ENCODE peak calls at places on chromosome 3, in eight cellular contexts. One of them, this sample, is unnamed.

GRCh38 chr3:194984026-194984425 is 286.9 kb downstream of the XXYLT1 start:
- DNase-seq in H1: no peak
- DNase-seq in A549: no peak
- DNase-seq in body of pancreas: no peak
- DNase-seq in heart left ventricle: no peak
- DNase-seq in adrenal gland: no peak
- DNase-seq in H54: no peak
- DNase-seq in erythroblast: no peak
- DNase-seq in this sample: no peak

GRCh38 chr3:21747376-21747775 is 3.6 kb downstream of the ZNF385D start:
- DNase-seq in heart left ventricle: no peak
- DNase-seq in H1: no peak
- DNase-seq in H54: no peak
- DNase-seq in adrenal gland: no peak
- DNase-seq in A549: no peak
- DNase-seq in erythroblast: no peak
- DNase-seq in body of pancreas: no peak
- DNase-seq in this sample: no peak

GRCh38 chr3:29914861-29915524 is 634.1 kb downstream of the RBMS3 start:
- DNase-seq in erythroblast: no peak
- DNase-seq in heart left ventricle: no peak
- DNase-seq in H54: no peak
- DNase-seq in A549: no peak
- DNase-seq in H1: no peak
- DNase-seq in adrenal gland: no peak
- DNase-seq in body of pancreas: no peak
- DNase-seq in this sample: no peak

GRCh38 chr3:154886437-154886836 is 193.7 kb upstream of the MME start:
- DNase-seq in erythroblast: no peak
- DNase-seq in heart left ventricle: no peak
- DNase-seq in H1: no peak
- DNase-seq in A549: no peak
- DNase-seq in adrenal gland: no peak
- DNase-seq in H54: peak
- DNase-seq in body of pancreas: no peak
- DNase-seq in this sample: no peak

GRCh38 chr3:15797600-15798303 is at the start of gene ANKRD28:
- DNase-seq in erythroblast: peak
- DNase-seq in body of pancreas: no peak
- DNase-seq in H1: no peak
- DNase-seq in A549: peak
- DNase-seq in heart left ventricle: no peak
- DNase-seq in H54: no peak
- DNase-seq in adrenal gland: no peak
- DNase-seq in this sample: peak

GRCh38 chr3:38560284-38560683 is 64.1 kb downstream of the EXOG start:
- DNase-seq in A549: no peak
- DNase-seq in heart left ventricle: no peak
- DNase-seq in adrenal gland: no peak
- DNase-seq in H54: no peak
- DNase-seq in H1: no peak
- DNase-seq in erythroblast: no peak
- DNase-seq in body of pancreas: no peak
- DNase-seq in this sample: no peak

GRCh38 chr3:139111392-139112229 is 66.9 kb upstream of the PRR23C start:
- DNase-seq in A549: peak
- DNase-seq in erythroblast: peak
- DNase-seq in H54: peak
- DNase-seq in body of pancreas: peak
- DNase-seq in H1: peak
- DNase-seq in heart left ventricle: peak
- DNase-seq in adrenal gland: peak
- DNase-seq in this sample: peak

GRCh38 chr3:194462936-194463335 is 23.9 kb downstream of the ATP13A3 start:
- DNase-seq in H54: no peak
- DNase-seq in body of pancreas: no peak
- DNase-seq in heart left ventricle: no peak
- DNase-seq in H1: no peak
- DNase-seq in A549: no peak
- DNase-seq in adrenal gland: no peak
- DNase-seq in erythroblast: no peak
- DNase-seq in this sample: no peak

GRCh38 chr3:72100626-72101187 is 315.8 kb upstream of the PROK2 start:
- DNase-seq in body of pancreas: peak
- DNase-seq in heart left ventricle: peak
- DNase-seq in A549: peak
- DNase-seq in H54: peak
- DNase-seq in H1: no peak
- DNase-seq in erythroblast: peak
- DNase-seq in adrenal gland: peak
- DNase-seq in this sample: peak

GRCh38 chr3:142027295-142027694 is 122.0 kb downstream of the TFDP2 start:
- DNase-seq in erythroblast: peak
- DNase-seq in heart left ventricle: no peak
- DNase-seq in A549: no peak
- DNase-seq in H1: no peak
- DNase-seq in adrenal gland: no peak
- DNase-seq in H54: no peak
- DNase-seq in body of pancreas: no peak
- DNase-seq in this sample: peak

GRCh38 chr3:160885791-160886286 is 129.8 kb downstream of the PPM1L start:
- DNase-seq in H54: peak
- DNase-seq in heart left ventricle: peak
- DNase-seq in erythroblast: no peak
- DNase-seq in H1: peak
- DNase-seq in body of pancreas: peak
- DNase-seq in adrenal gland: peak
- DNase-seq in A549: no peak
- DNase-seq in this sample: peak

GRCh38 chr3:50355829-50356552 is 3.3 kb downstream of the TMEM115 start:
- DNase-seq in H54: no peak
- DNase-seq in A549: no peak
- DNase-seq in adrenal gland: no peak
- DNase-seq in heart left ventricle: no peak
- DNase-seq in H1: no peak
- DNase-seq in body of pancreas: peak
- DNase-seq in erythroblast: no peak
- DNase-seq in this sample: no peak

GRCh38 chr3:45555154-45555591 is 39.4 kb upstream of the LIMD1 start:
- DNase-seq in heart left ventricle: no peak
- DNase-seq in H54: no peak
- DNase-seq in A549: no peak
- DNase-seq in adrenal gland: no peak
- DNase-seq in body of pancreas: no peak
- DNase-seq in erythroblast: no peak
- DNase-seq in H1: no peak
- DNase-seq in this sample: no peak

GRCh38 chr3:187122261-187122660 is 17.0 kb downstream of the RPL39L start:
- DNase-seq in H1: no peak
- DNase-seq in erythroblast: no peak
- DNase-seq in adrenal gland: no peak
- DNase-seq in A549: no peak
- DNase-seq in H54: no peak
- DNase-seq in heart left ventricle: no peak
- DNase-seq in body of pancreas: no peak
- DNase-seq in this sample: no peak

GRCh38 chr3:108441081-108441507 is 69.3 kb downstream of the MYH15 start:
- DNase-seq in body of pancreas: no peak
- DNase-seq in heart left ventricle: no peak
- DNase-seq in adrenal gland: no peak
- DNase-seq in H1: no peak
- DNase-seq in A549: no peak
- DNase-seq in H54: no peak
- DNase-seq in erythroblast: no peak
- DNase-seq in this sample: no peak

GRCh38 chr3:37114251-37115145 is 59.9 kb downstream of the LRRFIP2 start:
- DNase-seq in H1: no peak
- DNase-seq in A549: no peak
- DNase-seq in body of pancreas: no peak
- DNase-seq in heart left ventricle: no peak
- DNase-seq in adrenal gland: no peak
- DNase-seq in erythroblast: no peak
- DNase-seq in H54: no peak
- DNase-seq in this sample: no peak

GRCh38 chr3:42493798-42494151 is 8.7 kb upstream of the VIPR1 start:
- DNase-seq in body of pancreas: peak
- DNase-seq in H54: no peak
- DNase-seq in adrenal gland: no peak
- DNase-seq in erythroblast: no peak
- DNase-seq in A549: no peak
- DNase-seq in heart left ventricle: no peak
- DNase-seq in H1: no peak
- DNase-seq in this sample: no peak

GRCh38 chr3:151428386-151428785 is 32.5 kb downstream of the IGSF10 start:
- DNase-seq in H54: no peak
- DNase-seq in erythroblast: no peak
- DNase-seq in H1: no peak
- DNase-seq in A549: no peak
- DNase-seq in adrenal gland: no peak
- DNase-seq in heart left ventricle: no peak
- DNase-seq in body of pancreas: no peak
- DNase-seq in this sample: no peak

GRCh38 chr3:9392041-9392440 is 5.4 kb upstream of the SETD5 start:
- DNase-seq in heart left ventricle: no peak
- DNase-seq in A549: no peak
- DNase-seq in erythroblast: no peak
- DNase-seq in adrenal gland: no peak
- DNase-seq in body of pancreas: no peak
- DNase-seq in H54: no peak
- DNase-seq in H1: no peak
- DNase-seq in this sample: no peak

DNA sequence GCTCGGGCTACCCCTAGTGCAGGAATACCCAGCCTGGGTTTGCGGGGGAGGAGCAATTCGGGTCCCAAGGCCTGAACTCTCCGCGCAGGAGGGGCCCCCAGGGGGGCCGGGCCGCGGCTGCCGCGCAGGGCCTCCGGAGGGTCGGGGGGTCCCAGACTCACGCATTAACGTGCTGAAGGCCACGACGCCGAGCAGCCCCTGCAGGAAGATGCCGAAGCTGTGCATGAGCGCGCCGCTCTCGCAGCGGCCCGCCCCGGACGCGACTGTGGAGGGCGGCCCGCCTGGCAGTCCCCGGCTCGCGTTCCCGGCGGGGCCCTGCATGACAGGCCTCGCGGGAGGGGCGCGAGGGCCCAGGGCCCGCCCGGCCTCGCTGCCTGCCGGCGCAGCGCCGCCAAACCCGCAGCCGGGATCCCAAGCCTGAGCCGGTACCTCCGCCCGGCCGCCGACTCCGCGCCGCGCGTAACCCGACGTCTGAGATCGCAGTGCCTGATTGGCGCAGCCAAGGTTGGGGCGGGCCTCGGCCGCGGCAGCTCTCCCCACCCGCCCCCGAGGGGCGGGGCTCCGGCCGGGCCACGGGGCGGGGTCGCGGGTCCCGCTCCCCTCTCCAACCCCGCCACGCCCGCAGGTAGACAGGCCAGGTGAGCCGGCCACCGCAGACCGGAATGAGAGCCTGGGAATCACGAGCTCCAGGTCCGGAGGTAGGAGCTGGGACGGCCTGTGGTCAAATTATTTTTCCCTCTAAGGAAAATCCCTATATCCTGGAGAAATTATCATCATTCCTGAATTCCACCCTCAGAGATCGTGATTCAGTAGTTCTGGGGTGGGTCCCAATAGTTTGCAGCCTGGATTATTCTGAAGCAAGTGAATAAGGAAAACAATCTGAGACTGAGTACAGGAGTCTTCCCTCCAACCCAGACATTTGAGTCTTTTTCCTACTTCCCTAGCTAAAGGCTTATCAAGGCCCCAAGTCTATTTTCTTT is at the start of gene STIMATE:
- DNase-seq in erythroblast: peak
- DNase-seq in H1: peak
- DNase-seq in body of pancreas: peak
- DNase-seq in A549: peak
- DNase-seq in adrenal gland: peak
- DNase-seq in heart left ventricle: peak
- DNase-seq in H54: peak
- DNase-seq in this sample: peak
- TF ChIP-seq POLR2A in erythroblast: peak
- TF ChIP-seq POLR2A in H1: peak
- TF ChIP-seq POLR2A in body of pancreas: peak
- TF ChIP-seq POLR2A in A549: peak
- TF ChIP-seq POLR2A in adrenal gland: peak
- TF ChIP-seq POLR2A in heart left ventricle: no peak
- TF ChIP-seq POLR2A in H54: peak
- TF ChIP-seq POLR2A in this sample: peak

GRCh38 chr3:53193466-53194217 is 32.6 kb downstream of the PRKCD start:
- DNase-seq in A549: no peak
- DNase-seq in erythroblast: no peak
- DNase-seq in body of pancreas: no peak
- DNase-seq in adrenal gland: no peak
- DNase-seq in heart left ventricle: peak
- DNase-seq in H1: no peak
- DNase-seq in H54: no peak
- DNase-seq in this sample: no peak
- TF ChIP-seq POLR2A in A549: no peak
- TF ChIP-seq POLR2A in erythroblast: no peak
- TF ChIP-seq POLR2A in body of pancreas: no peak
- TF ChIP-seq POLR2A in adrenal gland: no peak
- TF ChIP-seq POLR2A in heart left ventricle: no peak
- TF ChIP-seq POLR2A in H1: no peak
- TF ChIP-seq POLR2A in H54: no peak
- TF ChIP-seq POLR2A in this sample: no peak

GRCh38 chr3:31246293-31247062 is 286.2 kb upstream of the STT3B start:
- DNase-seq in adrenal gland: no peak
- DNase-seq in erythroblast: no peak
- DNase-seq in A549: no peak
- DNase-seq in heart left ventricle: no peak
- DNase-seq in body of pancreas: no peak
- DNase-seq in H54: no peak
- DNase-seq in H1: no peak
- DNase-seq in this sample: no peak
- TF ChIP-seq POLR2A in adrenal gland: no peak
- TF ChIP-seq POLR2A in erythroblast: no peak
- TF ChIP-seq POLR2A in A549: no peak
- TF ChIP-seq POLR2A in heart left ventricle: no peak
- TF ChIP-seq POLR2A in body of pancreas: no peak
- TF ChIP-seq POLR2A in H54: no peak
- TF ChIP-seq POLR2A in H1: no peak
- TF ChIP-seq POLR2A in this sample: no peak

GRCh38 chr3:177483182-177483967 is 286.1 kb upstream of the TBL1XR1 start:
- DNase-seq in H54: no peak
- DNase-seq in adrenal gland: peak
- DNase-seq in heart left ventricle: no peak
- DNase-seq in H1: no peak
- DNase-seq in body of pancreas: peak
- DNase-seq in erythroblast: peak
- DNase-seq in A549: no peak
- DNase-seq in this sample: no peak
- TF ChIP-seq POLR2A in H54: no peak
- TF ChIP-seq POLR2A in adrenal gland: no peak
- TF ChIP-seq POLR2A in heart left ventricle: no peak
- TF ChIP-seq POLR2A in H1: no peak
- TF ChIP-seq POLR2A in body of pancreas: no peak
- TF ChIP-seq POLR2A in erythroblast: no peak
- TF ChIP-seq POLR2A in A549: no peak
- TF ChIP-seq POLR2A in this sample: no peak